ENCODE peak calls at places on chromosome 21, in seven cellular contexts. E is neuronal stem cell, Z is IMR-90, P is H9, F is mesendoderm, H is H1, K is trophoblast cell. S is an unnamed sample.

GRCh38 chr21:27045281-27045985 is 78.5 kb upstream of the ADAMTS5 start:
- DNase-seq in Z (no peak), K (no peak), E (no peak), H (no peak), F (no peak), P (no peak), S (no peak)

GRCh38 chr21:28923439-28923975 is 69.2 kb downstream of the LTN1 start:
- DNase-seq in P (no peak), K (no peak), E (no peak), H (no peak), Z (no peak), F (no peak), S (no peak)

GRCh38 chr21:41045534-41046268 is 122.3 kb upstream of the BACE2 start:
- DNase-seq in P (peak), E (peak), K (no peak), Z (no peak), H (peak), F (peak), S (no peak)

GRCh38 chr21:25369524-25370300 is 237.6 kb downstream of the MRPL39 start:
- DNase-seq in P (no peak), F (no peak), Z (peak), K (no peak), E (no peak), H (no peak), S (no peak)

GRCh38 chr21:15978158-15978805 is 248.5 kb downstream of the USP25 start:
- DNase-seq in E (no peak), P (no peak), Z (peak), K (no peak), F (peak), H (no peak), S (no peak)

GRCh38 chr21:15617968-15618367 is 111.8 kb upstream of the USP25 start:
- DNase-seq in P (no peak), K (no peak), Z (peak), H (no peak), F (peak), E (peak), S (peak)

GRCh38 chr21:40173833-40174232 is 306.6 kb downstream of the PCP4 start:
- DNase-seq in F (peak), Z (no peak), K (no peak), P (peak), H (no peak), E (peak), S (no peak)

GRCh38 chr21:29697555-29698193 is 242.1 kb downstream of the GRIK1 start:
- DNase-seq in E (no peak), H (no peak), K (no peak), Z (peak), F (no peak), P (no peak), S (no peak)

GRCh38 chr21:26758083-26758861 is 86.9 kb downstream of the ADAMTS1 start:
- DNase-seq in E (no peak), F (no peak), Z (no peak), P (no peak), K (no peak), H (no peak), S (no peak)

GRCh38 chr21:45546636-45547203 is 4.5 kb upstream of the SLC19A1 start:
- DNase-seq in K (no peak), F (no peak), E (no peak), P (peak), Z (no peak), H (no peak), S (no peak)

GRCh38 chr21:21547368-21547953 is 549.3 kb downstream of the NCAM2 start:
- DNase-seq in P (no peak), Z (peak), K (no peak), F (no peak), H (no peak), E (no peak), S (no peak)

GRCh38 chr21:46161800-46162592 is 6.6 kb upstream of the FTCD start:
- DNase-seq in Z (no peak), E (no peak), F (no peak), P (no peak), H (no peak), K (no peak), S (no peak)

GRCh38 chr21:45078877-45079281 is 4.5 kb downstream of the ADARB1 start:
- DNase-seq in Z (peak), H (no peak), K (no peak), F (no peak), P (no peak), E (no peak), S (peak)

GRCh38 chr21:16308269-16308668 is 578.5 kb downstream of the USP25 start:
- DNase-seq in E (no peak), K (no peak), H (no peak), P (no peak), Z (peak), F (no peak), S (peak)

GRCh38 chr21:15257646-15258045 is 192.8 kb upstream of the NRIP1 start:
- DNase-seq in F (no peak), Z (no peak), H (no peak), E (no peak), K (no peak), P (no peak), S (no peak)

GRCh38 chr21:46608672-46609111 is 3.8 kb upstream of the S100B start:
- DNase-seq in E (no peak), Z (no peak), H (no peak), P (no peak), K (no peak), F (no peak), S (no peak)

GRCh38 chr21:28671549-28672195 is 321.0 kb downstream of the LTN1 start:
- DNase-seq in K (no peak), P (no peak), E (no peak), Z (no peak), F (no peak), H (no peak), S (peak)

GRCh38 chr21:16476056-16476850 is 746.5 kb downstream of the USP25 start:
- DNase-seq in E (no peak), Z (no peak), H (no peak), P (no peak), F (no peak), K (no peak), S (no peak)

GRCh38 chr21:46195595-46196195 is 11.4 kb upstream of the SPATC1L start:
- DNase-seq in P (no peak), K (no peak), Z (no peak), E (no peak), F (no peak), H (no peak), S (no peak)

GRCh38 chr21:17793271-17793670 is 25.9 kb downstream of the C21orf91 start:
- DNase-seq in K (no peak), E (no peak), Z (no peak), P (no peak), H (no peak), F (no peak), S (no peak)

GRCh38 chr21:23578027-23578426 is 2029.3 kb downstream of the MRPL39 start:
- DNase-seq in F (no peak), P (no peak), Z (no peak), K (no peak), H (no peak), E (no peak), S (no peak)

GRCh38 chr21:34908424-34909055 is 140.6 kb downstream of the RUNX1 start:
- DNase-seq in P (no peak), H (no peak), F (peak), E (no peak), K (peak), Z (no peak), S (no peak)

GRCh38 chr21:22900511-22900910 is 1902.3 kb downstream of the NCAM2 start:
- DNase-seq in H (no peak), F (no peak), Z (peak), E (no peak), K (no peak), P (no peak), S (no peak)

GRCh38 chr21:29829514-29830255 is 110.1 kb downstream of the GRIK1 start:
- DNase-seq in E (no peak), K (no peak), F (no peak), P (no peak), H (no peak), Z (no peak), S (no peak)

GRCh38 chr21:21612446-21612845 is 614.2 kb downstream of the NCAM2 start:
- DNase-seq in E (peak), F (peak), K (peak), P (peak), H (peak), Z (peak), S (peak)

GRCh38 chr21:25960423-25960822 is 210.1 kb downstream of the APP start:
- DNase-seq in F (peak), H (peak), K (no peak), Z (no peak), E (peak), P (peak), S (peak)

GRCh38 chr21:45984584-45985095 is 3.1 kb downstream of the COL6A1 start:
- DNase-seq in H (no peak), K (no peak), E (no peak), F (no peak), Z (no peak), P (no peak), S (no peak)

GRCh38 chr21:45461806-45462341 is 56.9 kb downstream of the COL18A1 start:
- DNase-seq in F (no peak), K (no peak), H (no peak), P (no peak), E (no peak), Z (no peak), S (no peak)

GRCh38 chr21:21163904-21164303 is 165.7 kb downstream of the NCAM2 start:
- DNase-seq in H (no peak), P (no peak), E (peak), K (peak), Z (peak), F (peak), S (peak)

GRCh38 chr21:23686737-23687136 is 1920.5 kb downstream of the MRPL39 start:
- DNase-seq in F (no peak), E (no peak), K (no peak), P (no peak), Z (no peak), H (no peak), S (no peak)

GRCh38 chr21:41161428-41161827 is 6.5 kb upstream of the BACE2 start:
- DNase-seq in Z (no peak), F (no peak), P (no peak), K (no peak), H (no peak), E (no peak), S (no peak)

GRCh38 chr21:35024475-35024874 is 24.6 kb downstream of the RUNX1 start:
- DNase-seq in F (no peak), Z (no peak), P (no peak), K (no peak), E (no peak), H (no peak), S (no peak)

GRCh38 chr21:16569679-16570078 is 839.9 kb downstream of the USP25 start:
- DNase-seq in Z (peak), P (no peak), F (no peak), H (no peak), K (peak), E (no peak), S (no peak)

GRCh38 chr21:45643021-45643980 is at the start of gene PCBP3:
- DNase-seq in F (peak), K (peak), Z (peak), H (peak), E (peak), P (peak), S (peak)

GRCh38 chr21:45911806-45912325 is 69.7 kb upstream of the COL6A1 start:
- DNase-seq in P (no peak), E (no peak), H (no peak), K (no peak), Z (no peak), F (no peak), S (no peak)

GRCh38 chr21:34946385-34947121 is 102.5 kb downstream of the RUNX1 start:
- DNase-seq in H (no peak), E (no peak), F (peak), K (no peak), P (no peak), Z (no peak), S (no peak)

DNA sequence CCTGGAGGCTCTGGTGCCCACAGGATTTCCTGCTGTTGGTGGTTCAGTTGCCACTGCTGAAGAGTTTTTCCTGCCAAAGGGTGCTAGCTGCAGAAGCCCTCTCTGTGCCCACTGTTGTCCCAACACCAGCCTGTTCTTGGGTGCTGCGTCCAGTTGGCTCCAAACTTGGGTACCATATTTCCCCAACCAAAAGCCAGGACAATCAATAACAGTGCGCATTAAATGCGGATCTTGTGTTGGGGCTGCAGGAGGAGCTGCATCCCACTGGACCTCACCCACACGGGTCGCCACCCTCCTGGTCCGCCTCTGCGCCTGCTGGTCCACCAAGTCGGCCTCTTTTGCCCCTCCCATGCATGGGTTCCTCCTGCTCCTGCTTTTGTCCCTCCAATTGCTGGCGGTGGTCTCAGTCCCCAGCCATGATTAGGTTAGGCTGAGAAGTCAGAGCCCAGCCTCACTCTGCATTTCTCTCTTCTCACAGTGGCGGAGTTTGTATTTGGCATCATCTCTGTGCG is 9.8 kb downstream of the ABCG1 start:
- DNase-seq in Z (no peak), H (no peak), K (no peak), P (no peak), F (no peak), E (no peak), S (no peak)
- H2BK5ac ChIP-seq in Z (no peak), H (no peak), K (no peak), P (no peak), F (no peak), E (no peak), S (no peak)

GRCh38 chr21:33651965-33652680 is 9.8 kb downstream of the ITSN1 start:
- DNase-seq in K (no peak), E (no peak), P (no peak), H (no peak), F (peak), Z (no peak), S (no peak)

GRCh38 chr21:33657124-33657842 is 15.0 kb downstream of the ITSN1 start:
- DNase-seq in K (no peak), Z (peak), P (no peak), H (no peak), E (no peak), F (no peak), S (peak)

GRCh38 chr21:33650929-33651505 is 8.7 kb downstream of the ITSN1 start:
- DNase-seq in F (no peak), K (no peak), Z (peak), P (no peak), H (no peak), E (no peak), S (no peak)

GRCh38 chr21:33655591-33656221 is 13.4 kb downstream of the ITSN1 start:
- DNase-seq in E (no peak), K (peak), H (no peak), P (peak), F (peak), Z (peak), S (peak)

DNA sequence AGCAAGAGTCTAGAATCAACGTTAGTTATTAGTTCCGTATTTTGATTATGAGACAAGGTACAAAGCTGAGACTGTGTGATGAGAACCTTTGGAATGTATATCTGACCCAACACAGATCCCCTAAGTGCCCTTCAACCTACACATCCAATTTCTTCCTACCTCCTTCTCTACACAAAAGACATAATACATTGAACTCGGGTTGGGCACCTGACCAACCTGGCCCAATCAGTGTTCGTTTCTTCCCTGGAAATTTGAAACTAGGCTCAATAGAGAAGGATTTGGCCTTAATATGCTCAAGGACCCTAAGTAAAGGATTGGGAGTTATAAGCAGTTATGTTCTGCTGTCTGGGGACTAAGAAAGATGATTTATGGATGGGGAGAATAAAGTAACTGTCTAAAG is 12.1 kb downstream of the ITSN1 start:
- DNase-seq in H (no peak), Z (no peak), F (no peak), P (no peak), K (no peak), E (no peak), S (no peak)
- H2BK5ac ChIP-seq in H (no peak), Z (peak), F (no peak), P (no peak), K (no peak), E (no peak), S (no peak)

GRCh38 chr21:31952828-31953227 is 80.0 kb downstream of the HUNK start:
- DNase-seq in F (no peak), K (peak), Z (no peak), E (no peak), P (no peak), H (no peak), S (peak)
- H2BK5ac ChIP-seq in F (no peak), K (no peak), Z (no peak), E (no peak), P (no peak), H (no peak), S (no peak)

GRCh38 chr21:31505975-31506374 is 153.5 kb upstream of the SOD1 start:
- DNase-seq in P (no peak), K (no peak), H (no peak), Z (no peak), E (no peak), F (no peak), S (no peak)

GRCh38 chr21:31509108-31510017 is 150.1 kb upstream of the SOD1 start:
- DNase-seq in F (peak), Z (no peak), K (peak), P (peak), E (no peak), H (no peak), S (peak)

GRCh38 chr21:31515253-31515652 is 144.2 kb upstream of the SOD1 start:
- DNase-seq in P (no peak), Z (no peak), E (no peak), H (no peak), K (no peak), F (no peak), S (no peak)

GRCh38 chr21:31514598-31514997 is 144.9 kb upstream of the SOD1 start:
- DNase-seq in Z (no peak), F (peak), E (peak), K (no peak), P (peak), H (no peak), S (no peak)

DNA sequence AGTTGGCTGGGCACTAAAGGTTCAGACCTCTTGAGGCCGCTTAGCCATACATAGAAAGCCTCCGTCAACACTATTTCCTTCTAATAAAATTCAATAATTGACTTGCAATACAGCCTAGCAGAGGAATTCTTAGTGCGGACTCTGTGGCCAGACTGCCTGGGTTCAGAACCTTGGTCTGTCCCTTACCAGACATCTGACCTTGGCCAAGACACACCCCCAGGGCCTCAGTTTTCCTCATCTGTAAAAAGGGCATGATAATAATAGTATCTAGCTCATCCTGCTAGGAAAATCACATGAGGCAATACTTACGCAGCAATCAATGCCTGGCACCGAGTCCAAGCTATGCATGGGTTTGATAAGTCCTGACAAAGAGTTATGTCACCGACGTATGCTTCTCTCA is 148.2 kb upstream of the SOD1 start:
- DNase-seq in E (no peak), H (no peak), K (no peak), P (no peak), F (no peak), Z (no peak), S (no peak)
- H2BK5ac ChIP-seq in E (no peak), H (no peak), K (no peak), P (no peak), F (no peak), Z (no peak), S (no peak)

GRCh38 chr21:44049606-44050005 is 37.5 kb downstream of the TRAPPC10 start:
- DNase-seq in K (no peak), Z (no peak), E (no peak), H (no peak), F (no peak), P (no peak), S (no peak)
- H2BK5ac ChIP-seq in K (no peak), Z (no peak), E (peak), H (no peak), F (no peak), P (no peak), S (no peak)

DNA sequence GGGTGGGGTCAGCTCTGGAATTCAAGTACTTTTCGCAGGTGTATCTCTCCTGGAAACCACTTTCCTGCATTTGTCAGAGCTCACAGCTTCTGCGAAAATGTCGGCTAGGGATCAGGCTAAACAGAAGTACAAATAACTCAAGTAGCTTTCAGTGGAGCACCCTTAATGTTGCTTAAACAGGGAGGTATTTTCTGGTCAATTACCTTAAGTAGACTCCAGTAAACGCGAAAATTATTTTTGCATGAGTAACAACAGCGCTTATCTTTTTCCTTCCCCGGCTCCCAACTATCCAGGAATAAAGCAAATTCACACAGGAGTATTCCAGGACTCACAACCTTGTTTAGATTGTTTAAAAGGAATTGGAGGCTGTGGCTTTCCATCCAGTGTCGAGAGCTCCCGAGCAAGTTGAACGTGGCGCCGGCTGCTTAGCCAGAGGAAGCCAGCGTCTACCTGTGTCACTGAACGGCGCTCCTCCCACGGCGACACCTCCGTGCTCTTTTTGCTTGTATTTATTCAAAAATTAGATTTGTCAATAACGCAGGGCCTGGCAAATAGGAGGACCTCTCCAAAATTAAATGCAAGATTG is 7.3 kb upstream of the SIM2 start:
- DNase-seq in F (peak), K (peak), E (no peak), H (no peak), Z (peak), P (no peak), S (no peak)
- H2BK5ac ChIP-seq in F (no peak), K (no peak), E (no peak), H (no peak), Z (no peak), P (no peak), S (no peak)

DNA sequence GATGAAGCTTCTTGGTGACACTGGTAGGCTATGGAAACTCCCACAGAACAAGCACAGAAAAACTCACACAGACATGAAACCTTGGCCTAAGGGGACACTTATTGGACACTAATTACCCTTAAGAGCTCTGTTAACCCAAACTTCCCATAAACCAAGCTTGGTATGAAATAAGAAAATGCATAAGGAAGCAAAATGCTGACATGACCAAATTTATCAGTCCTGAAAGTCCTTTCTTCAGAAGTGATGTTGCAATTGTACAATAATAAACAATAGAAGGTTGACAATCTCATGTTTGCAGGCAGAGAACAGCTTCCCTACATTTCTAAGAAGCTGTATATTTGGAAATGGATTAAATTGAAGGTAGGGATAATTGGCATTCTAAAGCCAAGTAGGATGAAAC is 69.9 kb upstream of the KCNJ15 start:
- DNase-seq in Z (no peak), F (no peak), K (no peak), P (no peak), E (no peak), H (no peak), S (no peak)
- H2BK5ac ChIP-seq in Z (no peak), F (no peak), K (no peak), P (no peak), E (no peak), H (no peak), S (no peak)

S was measured in mesenchymal stem cell.